ENCODE peak calls at places on chromosomes 11 and 22, in four cellular contexts. B is HepG2, W is K562, K is GM12878. O is an unnamed sample.

GRCh38 chr11:131474947-131475346 is 104.5 kb downstream of the NTM start:
- DNase-seq in B (no peak), K (no peak), W (no peak), O (no peak)

GRCh38 chr11:11297578-11297977 is 55.5 kb downstream of the CSNK2A3 start:
- DNase-seq in K (no peak), B (no peak), W (no peak), O (no peak)

GRCh38 chr22:46224044-46224746 is 25.9 kb downstream of the CDPF1 start:
- DNase-seq in B (no peak), W (no peak), K (no peak), O (no peak)

GRCh38 chr11:13834463-13834862 is 128.1 kb upstream of the SPON1 start:
- DNase-seq in B (no peak), W (peak), K (no peak), O (no peak)

GRCh38 chr11:11010624-11011127 is 152.8 kb upstream of the ZBED5 start:
- DNase-seq in K (no peak), B (peak), W (peak), O (peak)

GRCh38 chr11:85955531-85955930 is 100.3 kb downstream of the CCDC83 start:
- DNase-seq in K (no peak), B (no peak), W (no peak), O (no peak)

GRCh38 chr11:130722401-130722800 is 193.9 kb downstream of the SNX19 start:
- DNase-seq in W (no peak), K (no peak), B (no peak), O (no peak)

GRCh38 chr11:57536947-57537654 is at the start of gene SMTNL1:
- DNase-seq in B (no peak), K (no peak), W (no peak), O (no peak)

GRCh38 chr11:78149646-78150045 is 10.2 kb upstream of the ALG8 start:
- DNase-seq in B (no peak), K (no peak), W (no peak), O (peak)

DNA sequence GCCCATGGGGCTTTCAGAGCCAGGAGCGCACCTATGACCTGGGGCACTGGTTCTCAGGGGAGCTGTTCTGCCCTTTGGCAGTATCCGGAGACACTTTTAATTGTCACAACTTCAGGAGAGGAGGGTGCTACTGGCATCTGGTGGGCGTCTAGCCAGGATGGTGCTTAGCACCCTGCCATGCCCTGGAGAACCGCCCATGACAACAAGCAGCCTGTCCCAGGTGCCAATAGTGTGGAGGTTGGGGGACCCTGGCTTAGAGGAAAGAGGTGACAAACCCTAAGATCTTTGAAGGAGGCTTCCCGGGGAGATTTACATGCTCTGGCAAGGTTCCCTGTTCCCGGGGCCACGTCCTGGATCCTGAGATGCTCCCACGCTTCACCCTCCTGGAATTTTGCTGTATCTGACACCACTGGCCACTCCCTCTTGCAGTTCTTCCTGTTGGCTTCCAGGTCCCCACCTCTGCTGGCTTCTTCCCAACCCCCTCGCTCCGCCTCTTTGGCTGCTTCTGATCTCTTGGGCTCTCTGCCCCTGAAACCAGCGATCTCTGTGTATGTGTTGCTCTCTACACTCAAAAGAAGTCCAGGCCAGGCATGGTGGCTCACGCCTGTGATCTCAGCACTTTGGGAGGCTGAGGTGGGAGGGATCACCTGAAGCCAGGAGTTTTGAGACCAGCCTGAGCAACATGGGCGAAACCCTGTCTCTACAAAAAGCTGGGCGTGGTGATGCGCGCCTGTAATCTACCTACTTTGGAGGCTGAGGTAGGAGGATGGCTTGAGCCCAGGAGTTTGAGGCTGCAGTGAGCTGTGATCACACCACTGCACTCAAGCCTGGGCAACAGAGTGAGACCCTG is 31.1 kb downstream of the FADS3 start:
- DNase-seq in K (no peak), B (no peak), W (peak), O (peak)
- TF ChIP-seq SMC3 in K (no peak), B (no peak), W (no peak), O (no peak)

DNA sequence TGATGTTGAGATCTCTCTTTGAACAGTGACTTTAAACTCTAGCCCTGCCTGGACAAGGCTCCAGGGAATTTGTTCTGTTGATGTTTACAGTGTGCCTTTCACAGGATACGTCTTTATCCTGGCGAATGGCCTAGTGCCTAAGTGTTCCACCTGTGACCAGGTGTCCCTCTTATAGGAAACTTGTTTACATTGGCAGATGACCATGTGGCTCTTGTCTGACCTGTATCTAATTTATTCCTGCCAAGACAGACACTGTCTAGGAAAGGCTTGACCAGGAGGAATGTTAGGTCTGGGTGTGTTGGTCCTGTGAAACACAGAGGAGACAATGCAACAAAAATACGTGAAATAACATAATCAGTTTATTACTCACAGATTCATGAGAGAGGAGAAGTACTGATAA is 875.6 kb downstream of the METTL15 start:
- DNase-seq in W (no peak), B (no peak), K (no peak), O (no peak)
- TF ChIP-seq KDM1A in W (no peak), B (no peak), K (no peak), O (no peak)

GRCh38 chr22:35892192-35892591 is 136.4 kb downstream of the RBFOX2 start:
- DNase-seq in W (no peak), B (no peak), K (no peak), O (no peak)

GRCh38 chr22:35893698-35894097 is 134.9 kb downstream of the RBFOX2 start:
- DNase-seq in B (no peak), K (no peak), W (no peak), O (no peak)

GRCh38 chr22:35894937-35895708 is 133.5 kb downstream of the RBFOX2 start:
- DNase-seq in W (no peak), B (no peak), K (no peak), O (peak)

GRCh38 chr22:35896306-35896705 is 132.3 kb downstream of the RBFOX2 start:
- DNase-seq in K (no peak), W (no peak), B (no peak), O (no peak)

DNA sequence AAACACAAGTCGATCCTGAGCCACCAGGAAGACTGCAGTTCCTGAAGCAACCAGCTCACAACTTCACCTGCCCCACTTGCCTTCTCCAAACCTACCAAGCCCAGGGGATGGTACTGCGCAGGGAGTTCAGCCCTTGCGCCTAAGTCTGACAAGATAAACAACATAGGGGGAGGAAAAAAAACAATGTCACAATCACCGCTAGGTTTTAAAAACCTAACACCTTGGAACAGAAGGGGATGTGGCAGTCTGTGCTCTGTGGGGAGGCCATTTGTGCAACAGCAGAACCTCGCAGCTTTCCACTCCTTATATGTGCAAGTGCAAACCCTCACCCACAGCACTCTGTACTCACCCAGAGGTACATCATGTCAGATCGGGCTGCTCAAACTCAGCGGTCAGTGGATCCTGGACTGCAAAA is 134.2 kb downstream of the RBFOX2 start:
- DNase-seq in B (no peak), K (no peak), W (no peak), O (no peak)
- TF ChIP-seq SMC3 in B (no peak), K (no peak), W (no peak), O (no peak)

GRCh38 chr22:27460596-27461347 is 340.8 kb downstream of the MN1 start:
- DNase-seq in K (no peak), W (no peak), B (no peak), O (no peak)

GRCh38 chr22:27461470-27461869 is 340.1 kb downstream of the MN1 start:
- DNase-seq in W (no peak), K (no peak), B (no peak), O (peak)

GRCh38 chr22:27463121-27463520 is 338.4 kb downstream of the MN1 start:
- DNase-seq in K (no peak), B (no peak), W (no peak), O (no peak)

GRCh38 chr22:27459955-27460354 is 341.6 kb downstream of the MN1 start:
- DNase-seq in W (no peak), B (no peak), K (no peak), O (no peak)

DNA sequence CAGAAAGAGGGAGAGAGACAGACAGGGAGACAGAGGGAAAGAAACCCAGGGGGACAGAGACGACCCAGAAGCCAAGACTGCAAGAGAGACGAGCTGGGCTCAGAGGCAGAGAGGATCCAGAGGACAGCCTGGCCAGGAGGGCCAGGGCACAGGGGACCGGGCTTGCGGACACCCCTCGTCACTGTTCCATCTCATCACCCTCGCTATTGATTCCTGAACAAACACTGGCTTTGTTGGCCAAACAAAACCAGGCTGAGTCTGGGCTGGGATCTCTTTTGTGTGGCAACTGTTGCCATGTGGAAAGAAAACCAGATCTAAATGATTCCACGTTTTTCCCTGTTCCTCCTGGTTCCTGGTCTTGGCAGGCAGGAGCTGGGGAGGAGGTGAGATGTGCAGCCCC is 339.4 kb downstream of the MN1 start:
- DNase-seq in K (no peak), W (no peak), B (peak), O (no peak)
- TF ChIP-seq KDM1A in K (no peak), W (no peak), B (no peak), O (no peak)

O was measured in A549.